ENCODE peak calls at places on chromosomes 12 and 14, in seven cellular contexts. One of them, this sample, is unnamed.

GRCh38 chr14:88838015-88838414 is 13.6 kb downstream of the TTC8 start:
- DNase-seq in stimulated activated CD8-positive, alpha-beta memory T cell treated with anti-CD3 and anti-CD28 coated beads, Interleukin-2, amount 100 ng/mL, for 48 hours: no peak
- DNase-seq in H1: no peak
- DNase-seq in OCI-LY7: no peak
- DNase-seq in skeletal muscle cell: no peak
- DNase-seq in activated T-cell treated with anti-CD3 and anti-CD28 coated beads for 4 hours: no peak
- DNase-seq in ACHN: no peak
- DNase-seq in this sample: no peak

GRCh38 chr12:50614167-50614762 is 109.5 kb downstream of the DIP2B start:
- DNase-seq in skeletal muscle cell: no peak
- DNase-seq in OCI-LY7: no peak
- DNase-seq in stimulated activated CD8-positive, alpha-beta memory T cell treated with anti-CD3 and anti-CD28 coated beads, Interleukin-2, amount 100 ng/mL, for 48 hours: no peak
- DNase-seq in activated T-cell treated with anti-CD3 and anti-CD28 coated beads for 4 hours: no peak
- DNase-seq in H1: no peak
- DNase-seq in ACHN: peak; percentile 77
- DNase-seq in this sample: no peak

GRCh38 chr14:105852378-105853088 is 326.1 kb downstream of the TMEM121 start:
- DNase-seq in skeletal muscle cell: no peak
- DNase-seq in OCI-LY7: peak; percentile 78
- DNase-seq in stimulated activated CD8-positive, alpha-beta memory T cell treated with anti-CD3 and anti-CD28 coated beads, Interleukin-2, amount 100 ng/mL, for 48 hours: no peak
- DNase-seq in activated T-cell treated with anti-CD3 and anti-CD28 coated beads for 4 hours: no peak
- DNase-seq in ACHN: no peak
- DNase-seq in H1: no peak
- DNase-seq in this sample: no peak

GRCh38 chr12:56189918-56190694 is 823 bp upstream of the SMARCC2 start:
- DNase-seq in activated T-cell treated with anti-CD3 and anti-CD28 coated beads for 4 hours: peak; percentile 76
- DNase-seq in skeletal muscle cell: peak; percentile 36
- DNase-seq in H1: peak; percentile 100
- DNase-seq in stimulated activated CD8-positive, alpha-beta memory T cell treated with anti-CD3 and anti-CD28 coated beads, Interleukin-2, amount 100 ng/mL, for 48 hours: peak; percentile 88
- DNase-seq in OCI-LY7: peak; percentile 79
- DNase-seq in ACHN: peak; percentile 93
- DNase-seq in this sample: peak; percentile 96

GRCh38 chr14:39339003-39339402 is 93.2 kb downstream of the FBXO33 start:
- DNase-seq in stimulated activated CD8-positive, alpha-beta memory T cell treated with anti-CD3 and anti-CD28 coated beads, Interleukin-2, amount 100 ng/mL, for 48 hours: no peak
- DNase-seq in OCI-LY7: no peak
- DNase-seq in skeletal muscle cell: no peak
- DNase-seq in H1: peak; percentile 50
- DNase-seq in activated T-cell treated with anti-CD3 and anti-CD28 coated beads for 4 hours: no peak
- DNase-seq in ACHN: no peak
- DNase-seq in this sample: no peak

GRCh38 chr14:24279301-24280186 is 8.1 kb upstream of the RABGGTA start:
- DNase-seq in stimulated activated CD8-positive, alpha-beta memory T cell treated with anti-CD3 and anti-CD28 coated beads, Interleukin-2, amount 100 ng/mL, for 48 hours: peak; percentile 26
- DNase-seq in ACHN: peak; percentile 51
- DNase-seq in OCI-LY7: peak; percentile 19
- DNase-seq in H1: no peak
- DNase-seq in skeletal muscle cell: no peak
- DNase-seq in activated T-cell treated with anti-CD3 and anti-CD28 coated beads for 4 hours: peak; percentile 29
- DNase-seq in this sample: peak; percentile 56

GRCh38 chr12:68981536-68981935 is 48.6 kb upstream of the CPM start:
- DNase-seq in H1: no peak
- DNase-seq in stimulated activated CD8-positive, alpha-beta memory T cell treated with anti-CD3 and anti-CD28 coated beads, Interleukin-2, amount 100 ng/mL, for 48 hours: no peak
- DNase-seq in ACHN: no peak
- DNase-seq in activated T-cell treated with anti-CD3 and anti-CD28 coated beads for 4 hours: no peak
- DNase-seq in skeletal muscle cell: peak; percentile 47
- DNase-seq in OCI-LY7: no peak
- DNase-seq in this sample: no peak

GRCh38 chr12:111174283-111175108 is 194.4 kb downstream of the PHETA1 start:
- DNase-seq in ACHN: peak; percentile 33
- DNase-seq in skeletal muscle cell: no peak
- DNase-seq in H1: no peak
- DNase-seq in OCI-LY7: peak; percentile 38
- DNase-seq in stimulated activated CD8-positive, alpha-beta memory T cell treated with anti-CD3 and anti-CD28 coated beads, Interleukin-2, amount 100 ng/mL, for 48 hours: no peak
- DNase-seq in activated T-cell treated with anti-CD3 and anti-CD28 coated beads for 4 hours: no peak
- DNase-seq in this sample: peak; percentile 62

GRCh38 chr14:58488550-58488949 is 61.0 kb downstream of the KIAA0586 start:
- DNase-seq in stimulated activated CD8-positive, alpha-beta memory T cell treated with anti-CD3 and anti-CD28 coated beads, Interleukin-2, amount 100 ng/mL, for 48 hours: peak; percentile 2
- DNase-seq in activated T-cell treated with anti-CD3 and anti-CD28 coated beads for 4 hours: no peak
- DNase-seq in H1: no peak
- DNase-seq in skeletal muscle cell: peak; percentile 21
- DNase-seq in ACHN: peak; percentile 75
- DNase-seq in OCI-LY7: no peak
- DNase-seq in this sample: peak; percentile 76

GRCh38 chr14:75631453-75631831 is 29.2 kb downstream of the ERG28 start:
- DNase-seq in activated T-cell treated with anti-CD3 and anti-CD28 coated beads for 4 hours: no peak
- DNase-seq in H1: no peak
- DNase-seq in skeletal muscle cell: peak; percentile 52
- DNase-seq in ACHN: no peak
- DNase-seq in OCI-LY7: no peak
- DNase-seq in stimulated activated CD8-positive, alpha-beta memory T cell treated with anti-CD3 and anti-CD28 coated beads, Interleukin-2, amount 100 ng/mL, for 48 hours: no peak
- DNase-seq in this sample: no peak

GRCh38 chr12:6373022-6373787 is 2.2 kb downstream of the SCNN1A start:
- DNase-seq in OCI-LY7: no peak
- DNase-seq in stimulated activated CD8-positive, alpha-beta memory T cell treated with anti-CD3 and anti-CD28 coated beads, Interleukin-2, amount 100 ng/mL, for 48 hours: no peak
- DNase-seq in skeletal muscle cell: no peak
- DNase-seq in ACHN: no peak
- DNase-seq in H1: no peak
- DNase-seq in activated T-cell treated with anti-CD3 and anti-CD28 coated beads for 4 hours: no peak
- DNase-seq in this sample: no peak

GRCh38 chr12:132633901-132634300 is 15.3 kb downstream of the P2RX2 start:
- DNase-seq in ACHN: no peak
- DNase-seq in OCI-LY7: no peak
- DNase-seq in H1: no peak
- DNase-seq in stimulated activated CD8-positive, alpha-beta memory T cell treated with anti-CD3 and anti-CD28 coated beads, Interleukin-2, amount 100 ng/mL, for 48 hours: no peak
- DNase-seq in skeletal muscle cell: no peak
- DNase-seq in activated T-cell treated with anti-CD3 and anti-CD28 coated beads for 4 hours: no peak
- DNase-seq in this sample: no peak

GRCh38 chr12:84136862-84137367 is 775.7 kb downstream of the SLC6A15 start:
- DNase-seq in stimulated activated CD8-positive, alpha-beta memory T cell treated with anti-CD3 and anti-CD28 coated beads, Interleukin-2, amount 100 ng/mL, for 48 hours: no peak
- DNase-seq in activated T-cell treated with anti-CD3 and anti-CD28 coated beads for 4 hours: no peak
- DNase-seq in H1: no peak
- DNase-seq in OCI-LY7: no peak
- DNase-seq in skeletal muscle cell: peak; percentile 31
- DNase-seq in ACHN: no peak
- DNase-seq in this sample: peak; percentile 91

GRCh38 chr12:5533368-5533767 is 101.5 kb downstream of the NTF3 start:
- DNase-seq in activated T-cell treated with anti-CD3 and anti-CD28 coated beads for 4 hours: no peak
- DNase-seq in H1: no peak
- DNase-seq in OCI-LY7: no peak
- DNase-seq in ACHN: no peak
- DNase-seq in stimulated activated CD8-positive, alpha-beta memory T cell treated with anti-CD3 and anti-CD28 coated beads, Interleukin-2, amount 100 ng/mL, for 48 hours: no peak
- DNase-seq in skeletal muscle cell: no peak
- DNase-seq in this sample: no peak

GRCh38 chr12:90854136-90854689 is 100.8 kb downstream of the CCER1 start:
- DNase-seq in stimulated activated CD8-positive, alpha-beta memory T cell treated with anti-CD3 and anti-CD28 coated beads, Interleukin-2, amount 100 ng/mL, for 48 hours: no peak
- DNase-seq in activated T-cell treated with anti-CD3 and anti-CD28 coated beads for 4 hours: no peak
- DNase-seq in H1: no peak
- DNase-seq in OCI-LY7: peak; percentile 40
- DNase-seq in skeletal muscle cell: peak; percentile 25
- DNase-seq in ACHN: peak; percentile 61
- DNase-seq in this sample: peak; percentile 74

GRCh38 chr14:69612014-69612758 is 790 bp downstream of the SUSD6 start:
- DNase-seq in OCI-LY7: peak; percentile 61
- DNase-seq in skeletal muscle cell: no peak
- DNase-seq in stimulated activated CD8-positive, alpha-beta memory T cell treated with anti-CD3 and anti-CD28 coated beads, Interleukin-2, amount 100 ng/mL, for 48 hours: no peak
- DNase-seq in activated T-cell treated with anti-CD3 and anti-CD28 coated beads for 4 hours: no peak
- DNase-seq in H1: no peak
- DNase-seq in ACHN: peak; percentile 43
- DNase-seq in this sample: peak; percentile 37

GRCh38 chr12:100926669-100927248 is 132.2 kb downstream of the ANO4 start:
- DNase-seq in skeletal muscle cell: no peak
- DNase-seq in H1: peak; percentile 63
- DNase-seq in stimulated activated CD8-positive, alpha-beta memory T cell treated with anti-CD3 and anti-CD28 coated beads, Interleukin-2, amount 100 ng/mL, for 48 hours: no peak
- DNase-seq in ACHN: peak; percentile 79
- DNase-seq in activated T-cell treated with anti-CD3 and anti-CD28 coated beads for 4 hours: no peak
- DNase-seq in OCI-LY7: no peak
- DNase-seq in this sample: peak; percentile 32

GRCh38 chr12:9340422-9341259 is 132.4 kb upstream of the PZP start:
- DNase-seq in H1: no peak
- DNase-seq in activated T-cell treated with anti-CD3 and anti-CD28 coated beads for 4 hours: no peak
- DNase-seq in OCI-LY7: no peak
- DNase-seq in ACHN: no peak
- DNase-seq in stimulated activated CD8-positive, alpha-beta memory T cell treated with anti-CD3 and anti-CD28 coated beads, Interleukin-2, amount 100 ng/mL, for 48 hours: no peak
- DNase-seq in skeletal muscle cell: peak; percentile 85
- DNase-seq in this sample: no peak

GRCh38 chr12:123942911-123943648 is 29.6 kb downstream of the CCDC92 start:
- DNase-seq in ACHN: no peak
- DNase-seq in skeletal muscle cell: no peak
- DNase-seq in H1: no peak
- DNase-seq in activated T-cell treated with anti-CD3 and anti-CD28 coated beads for 4 hours: no peak
- DNase-seq in OCI-LY7: no peak
- DNase-seq in stimulated activated CD8-positive, alpha-beta memory T cell treated with anti-CD3 and anti-CD28 coated beads, Interleukin-2, amount 100 ng/mL, for 48 hours: no peak
- DNase-seq in this sample: no peak

GRCh38 chr12:42589465-42590323 is at the start of gene PRICKLE1:
- DNase-seq in activated T-cell treated with anti-CD3 and anti-CD28 coated beads for 4 hours: no peak
- DNase-seq in skeletal muscle cell: no peak
- DNase-seq in H1: peak; percentile 70
- DNase-seq in OCI-LY7: peak; percentile 46
- DNase-seq in ACHN: peak; percentile 81
- DNase-seq in stimulated activated CD8-positive, alpha-beta memory T cell treated with anti-CD3 and anti-CD28 coated beads, Interleukin-2, amount 100 ng/mL, for 48 hours: peak; percentile 6
- DNase-seq in this sample: peak; percentile 57

GRCh38 chr14:21241218-21241819 is 27.9 kb downstream of the HNRNPC start:
- DNase-seq in stimulated activated CD8-positive, alpha-beta memory T cell treated with anti-CD3 and anti-CD28 coated beads, Interleukin-2, amount 100 ng/mL, for 48 hours: no peak
- DNase-seq in ACHN: peak; percentile 39
- DNase-seq in activated T-cell treated with anti-CD3 and anti-CD28 coated beads for 4 hours: no peak
- DNase-seq in H1: no peak
- DNase-seq in skeletal muscle cell: no peak
- DNase-seq in OCI-LY7: peak; percentile 43
- DNase-seq in this sample: peak; percentile 56

GRCh38 chr14:103543721-103544626 is 15.0 kb downstream of the TRMT61A start:
- DNase-seq in activated T-cell treated with anti-CD3 and anti-CD28 coated beads for 4 hours: no peak
- DNase-seq in H1: peak; percentile 56
- DNase-seq in skeletal muscle cell: no peak
- DNase-seq in stimulated activated CD8-positive, alpha-beta memory T cell treated with anti-CD3 and anti-CD28 coated beads, Interleukin-2, amount 100 ng/mL, for 48 hours: no peak
- DNase-seq in OCI-LY7: no peak
- DNase-seq in ACHN: no peak
- DNase-seq in this sample: no peak

GRCh38 chr14:56998728-56999127 is 188.4 kb upstream of the OTX2 start:
- DNase-seq in activated T-cell treated with anti-CD3 and anti-CD28 coated beads for 4 hours: no peak
- DNase-seq in stimulated activated CD8-positive, alpha-beta memory T cell treated with anti-CD3 and anti-CD28 coated beads, Interleukin-2, amount 100 ng/mL, for 48 hours: no peak
- DNase-seq in skeletal muscle cell: no peak
- DNase-seq in H1: no peak
- DNase-seq in OCI-LY7: no peak
- DNase-seq in ACHN: no peak
- DNase-seq in this sample: no peak

GRCh38 chr12:106417926-106418910 is 60.7 kb downstream of the POLR3B start:
- DNase-seq in ACHN: peak; percentile 91
- DNase-seq in skeletal muscle cell: peak; percentile 40
- DNase-seq in stimulated activated CD8-positive, alpha-beta memory T cell treated with anti-CD3 and anti-CD28 coated beads, Interleukin-2, amount 100 ng/mL, for 48 hours: no peak
- DNase-seq in H1: no peak
- DNase-seq in activated T-cell treated with anti-CD3 and anti-CD28 coated beads for 4 hours: no peak
- DNase-seq in OCI-LY7: no peak
- DNase-seq in this sample: peak; percentile 94

This sample was measured in PC-3.